ENCODE peak calls at places on chromosome 17, in ten cellular contexts. F, O, N, V, K, S, B, H, Y and G are unnamed samples.

GRCh38 chr17:55157165-55157564 is 107.6 kb upstream of the HLF start:
- DNase-seq in N (peak; percentile 75), V (no peak), O (no peak), B (no peak), Y (no peak), F (no peak), K (no peak), S (no peak), H (no peak), G (no peak)

GRCh38 chr17:31580331-31581021 is 189.0 kb downstream of the RAB11FIP4 start:
- DNase-seq in S (no peak), B (no peak), O (no peak), H (no peak), V (peak; percentile 69), N (peak; percentile 78), K (peak; percentile 41), F (no peak), Y (no peak), G (no peak)

GRCh38 chr17:65670667-65671371 is 109.4 kb upstream of the AXIN2 start:
- DNase-seq in N (no peak), V (no peak), H (no peak), O (no peak), F (no peak), S (no peak), K (no peak), B (no peak), Y (no peak), G (no peak)

GRCh38 chr17:77444653-77445029 is 303.9 kb downstream of the SEC14L1 start:
- DNase-seq in S (no peak), K (no peak), O (no peak), V (no peak), B (no peak), F (no peak), N (no peak), H (no peak), Y (no peak), G (no peak)

GRCh38 chr17:72338847-72339790 is 218.3 kb downstream of the SOX9 start:
- DNase-seq in B (peak; percentile 50), H (no peak), Y (no peak), O (no peak), V (peak; percentile 97), F (peak; percentile 68), N (peak; percentile 95), K (peak; percentile 44), S (no peak), G (no peak)

GRCh38 chr17:29111816-29112499 is 68.2 kb downstream of the MYO18A start:
- DNase-seq in B (peak; percentile 81), N (peak; percentile 64), S (peak; percentile 43), O (peak; percentile 52), H (peak; percentile 20), Y (peak; percentile 58), K (no peak), V (peak; percentile 42), F (peak; percentile 71), G (peak; percentile 50)

GRCh38 chr17:46766493-46767491 is 51.7 kb downstream of the WNT3 start:
- DNase-seq in O (no peak), V (no peak), H (no peak), K (no peak), F (no peak), B (no peak), S (no peak), Y (no peak), N (no peak), G (no peak)

GRCh38 chr17:20083460-20083859 is 74.3 kb downstream of the SPECC1 start:
- DNase-seq in K (no peak), F (no peak), H (no peak), V (no peak), O (no peak), Y (no peak), B (no peak), N (peak; percentile 28), S (no peak), G (no peak)

GRCh38 chr17:235831-236640 is 54.6 kb upstream of the DOC2B start:
- DNase-seq in Y (no peak), S (no peak), V (no peak), H (no peak), F (no peak), O (no peak), B (no peak), N (no peak), K (no peak), G (no peak)

GRCh38 chr17:31310877-31311276 is 3.0 kb downstream of the EVI2B start:
- DNase-seq in S (no peak), H (no peak), V (no peak), O (no peak), N (no peak), K (no peak), Y (no peak), F (no peak), B (no peak), G (no peak)

GRCh38 chr17:64216030-64216384 is 47.1 kb downstream of the TEX2 start:
- DNase-seq in O (no peak), K (no peak), Y (no peak), S (no peak), N (no peak), B (no peak), V (peak; percentile 37), F (peak; percentile 15), H (no peak), G (no peak)

GRCh38 chr17:55674107-55674506 is 48.6 kb downstream of the TMEM100 start:
- DNase-seq in Y (no peak), O (no peak), B (no peak), N (peak; percentile 77), S (no peak), F (no peak), K (no peak), V (no peak), H (no peak), G (no peak)

GRCh38 chr17:39774043-39774442 is 36.3 kb downstream of the GRB7 start:
- DNase-seq in N (no peak), Y (no peak), B (no peak), S (no peak), V (no peak), H (no peak), F (no peak), K (no peak), O (no peak), G (no peak)

GRCh38 chr17:74541176-74542111 is 4.5 kb downstream of the CD300C start:
- DNase-seq in Y (no peak), H (no peak), K (no peak), V (no peak), N (no peak), S (no peak), O (no peak), B (no peak), F (no peak), G (no peak)

GRCh38 chr17:52383493-52384100 is 225.1 kb upstream of the CA10 start:
- DNase-seq in V (peak; percentile 11), S (no peak), B (peak; percentile 54), Y (peak; percentile 45), O (no peak), F (peak; percentile 85), H (peak; percentile 19), K (no peak), N (peak; percentile 25), G (peak; percentile 4)

GRCh38 chr17:76943202-76943601 is 75.0 kb downstream of the MGAT5B start:
- DNase-seq in F (no peak), H (no peak), N (no peak), K (no peak), S (no peak), Y (no peak), O (no peak), V (no peak), B (no peak), G (no peak)

GRCh38 chr17:50564916-50565315 is 4.4 kb downstream of the CACNA1G start:
- DNase-seq in H (no peak), N (peak; percentile 45), O (no peak), V (peak; percentile 36), Y (no peak), K (peak; percentile 19), S (no peak), B (no peak), F (no peak), G (no peak)

GRCh38 chr17:80319262-80319998 is 58.8 kb downstream of the RNF213 start:
- DNase-seq in B (no peak), S (no peak), V (no peak), O (no peak), F (no peak), H (no peak), N (no peak), Y (no peak), K (no peak), G (no peak)